ENCODE peak calls at places on chromosomes 13 and 19, in six cellular contexts. One of them, this sample, is unnamed.

GRCh38 chr13:111943229-111943795 is 123.6 kb upstream of the SOX1 start:
- DNase-seq in H1: peak; percentile 37
- DNase-seq in HepG2: no peak
- DNase-seq in GM12891: no peak
- DNase-seq in GM12878: no peak
- DNase-seq in K562: no peak
- DNase-seq in this sample: no peak

GRCh38 chr19:45175663-45176345 is 2.2 kb downstream of the TRAPPC6A start:
- DNase-seq in H1: no peak
- DNase-seq in GM12891: no peak
- DNase-seq in GM12878: no peak
- DNase-seq in K562: no peak
- DNase-seq in HepG2: no peak
- DNase-seq in this sample: no peak

GRCh38 chr13:103471896-103472295 is 405.7 kb upstream of the SLC10A2 start:
- DNase-seq in K562: no peak
- DNase-seq in H1: no peak
- DNase-seq in GM12891: no peak
- DNase-seq in GM12878: no peak
- DNase-seq in HepG2: no peak
- DNase-seq in this sample: no peak

GRCh38 chr19:50449236-50449899 is 16.7 kb downstream of the MYBPC2 start:
- DNase-seq in GM12878: no peak
- DNase-seq in H1: no peak
- DNase-seq in GM12891: no peak
- DNase-seq in K562: no peak
- DNase-seq in HepG2: no peak
- DNase-seq in this sample: no peak

GRCh38 chr19:53540091-53540490 is 2.1 kb downstream of the ZNF331 start:
- DNase-seq in K562: no peak
- DNase-seq in GM12878: no peak
- DNase-seq in HepG2: no peak
- DNase-seq in GM12891: no peak
- DNase-seq in H1: no peak
- DNase-seq in this sample: no peak

GRCh38 chr13:74945637-74946036 is 536.3 kb downstream of the TBC1D4 start:
- DNase-seq in HepG2: no peak
- DNase-seq in H1: no peak
- DNase-seq in K562: no peak
- DNase-seq in GM12891: no peak
- DNase-seq in GM12878: no peak
- DNase-seq in this sample: no peak

GRCh38 chr13:41842029-41842428 is 118.9 kb downstream of the VWA8 start:
- DNase-seq in GM12891: no peak
- DNase-seq in GM12878: no peak
- DNase-seq in H1: no peak
- DNase-seq in K562: no peak
- DNase-seq in HepG2: no peak
- DNase-seq in this sample: no peak

GRCh38 chr19:51458899-51459592 is 792 bp upstream of the SIGLEC8 start:
- DNase-seq in GM12878: no peak
- DNase-seq in H1: no peak
- DNase-seq in GM12891: no peak
- DNase-seq in K562: no peak
- DNase-seq in HepG2: no peak
- DNase-seq in this sample: no peak

GRCh38 chr19:14416743-14417214 is 2.4 kb downstream of the DDX39A start:
- DNase-seq in K562: peak; percentile 18
- DNase-seq in GM12891: no peak
- DNase-seq in GM12878: no peak
- DNase-seq in H1: no peak
- DNase-seq in HepG2: no peak
- DNase-seq in this sample: no peak

GRCh38 chr19:14413355-14413754 is 5.8 kb downstream of the DDX39A start:
- DNase-seq in GM12878: no peak
- DNase-seq in HepG2: no peak
- DNase-seq in K562: peak; percentile 27
- DNase-seq in H1: no peak
- DNase-seq in GM12891: no peak
- DNase-seq in this sample: no peak

GRCh38 chr19:14413765-14414171 is 5.4 kb downstream of the DDX39A start:
- DNase-seq in GM12878: no peak
- DNase-seq in H1: no peak
- DNase-seq in K562: no peak
- DNase-seq in GM12891: no peak
- DNase-seq in HepG2: no peak
- DNase-seq in this sample: no peak

GRCh38 chr19:14418743-14419037 is 451 bp downstream of the DDX39A start:
- DNase-seq in H1: no peak
- DNase-seq in GM12891: no peak
- DNase-seq in HepG2: no peak
- DNase-seq in GM12878: no peak
- DNase-seq in K562: no peak
- DNase-seq in this sample: no peak

DNA sequence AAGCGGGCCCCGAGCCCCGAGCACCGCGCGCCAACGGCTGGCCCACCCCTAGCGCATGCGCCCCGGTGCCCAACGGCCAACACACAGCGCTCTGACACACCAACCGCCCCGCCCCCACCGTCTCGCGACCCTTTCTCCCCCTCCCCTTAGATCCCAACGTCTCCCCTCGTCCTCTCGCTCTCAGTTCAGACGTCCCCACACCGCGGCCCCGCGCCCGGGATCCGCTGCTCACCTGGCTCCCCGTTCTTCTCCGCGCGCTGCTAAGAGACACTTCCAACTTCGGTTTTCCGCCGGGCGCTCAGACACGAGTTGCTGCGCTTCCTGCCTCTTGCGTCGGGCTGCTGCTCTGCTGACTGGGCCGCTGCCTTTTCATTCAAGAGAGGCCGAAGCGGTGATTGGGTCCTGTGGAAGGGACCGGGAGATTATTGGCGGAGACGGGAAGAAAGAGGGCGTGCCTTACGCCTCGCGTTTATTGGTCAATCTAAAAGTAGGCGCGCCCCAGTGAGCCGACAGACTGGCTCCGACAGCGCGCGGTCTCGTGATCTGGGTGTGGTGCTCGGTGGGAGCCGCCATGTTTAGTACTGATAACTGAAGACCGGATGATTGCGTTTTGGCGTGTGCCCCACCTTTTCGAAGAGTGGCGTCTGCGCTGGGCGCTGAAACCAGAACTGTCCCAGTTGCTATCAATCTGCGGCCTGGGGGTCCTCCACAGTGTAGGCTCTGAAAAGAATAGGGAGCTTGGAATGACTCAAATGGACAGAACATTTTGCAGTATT is at the start of gene DDX39A:
- DNase-seq in GM12891: peak; percentile 93
- DNase-seq in HepG2: peak; percentile 99
- DNase-seq in H1: peak; percentile 90
- DNase-seq in K562: peak; percentile 94
- DNase-seq in GM12878: peak; percentile 97
- DNase-seq in this sample: peak; percentile 96
- TF ChIP-seq POLR2A in GM12891: peak; percentile 92
- TF ChIP-seq POLR2A in HepG2: peak; percentile 69
- TF ChIP-seq POLR2A in H1: no peak
- TF ChIP-seq POLR2A in K562: peak; percentile 96
- TF ChIP-seq POLR2A in GM12878: peak; percentile 99
- TF ChIP-seq POLR2A in this sample: peak; percentile 96

DNA sequence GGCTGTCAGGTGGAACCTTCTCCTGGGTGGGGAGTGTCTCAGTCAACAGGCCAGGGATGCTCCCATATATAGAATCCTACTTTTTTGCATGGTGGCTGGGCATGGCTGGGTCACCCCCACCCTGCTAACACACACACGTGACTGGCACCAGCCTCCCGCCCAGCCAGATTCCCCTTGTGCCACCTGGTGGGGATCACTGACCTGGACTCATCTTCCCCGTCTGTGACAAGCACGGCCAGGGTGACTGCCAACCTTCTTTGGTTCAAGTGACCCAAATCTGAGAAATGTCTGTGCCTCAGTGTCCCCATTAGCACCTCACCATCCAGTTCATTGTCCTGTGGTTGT is 1.0 kb downstream of the PKN1 start:
- DNase-seq in H1: no peak
- DNase-seq in GM12891: no peak
- DNase-seq in K562: no peak
- DNase-seq in HepG2: no peak
- DNase-seq in GM12878: no peak
- DNase-seq in this sample: no peak
- TF ChIP-seq TAF1 in H1: no peak
- TF ChIP-seq TAF1 in GM12891: no peak
- TF ChIP-seq TAF1 in K562: no peak
- TF ChIP-seq TAF1 in HepG2: no peak
- TF ChIP-seq TAF1 in GM12878: no peak
- TF ChIP-seq TAF1 in this sample: no peak

DNA sequence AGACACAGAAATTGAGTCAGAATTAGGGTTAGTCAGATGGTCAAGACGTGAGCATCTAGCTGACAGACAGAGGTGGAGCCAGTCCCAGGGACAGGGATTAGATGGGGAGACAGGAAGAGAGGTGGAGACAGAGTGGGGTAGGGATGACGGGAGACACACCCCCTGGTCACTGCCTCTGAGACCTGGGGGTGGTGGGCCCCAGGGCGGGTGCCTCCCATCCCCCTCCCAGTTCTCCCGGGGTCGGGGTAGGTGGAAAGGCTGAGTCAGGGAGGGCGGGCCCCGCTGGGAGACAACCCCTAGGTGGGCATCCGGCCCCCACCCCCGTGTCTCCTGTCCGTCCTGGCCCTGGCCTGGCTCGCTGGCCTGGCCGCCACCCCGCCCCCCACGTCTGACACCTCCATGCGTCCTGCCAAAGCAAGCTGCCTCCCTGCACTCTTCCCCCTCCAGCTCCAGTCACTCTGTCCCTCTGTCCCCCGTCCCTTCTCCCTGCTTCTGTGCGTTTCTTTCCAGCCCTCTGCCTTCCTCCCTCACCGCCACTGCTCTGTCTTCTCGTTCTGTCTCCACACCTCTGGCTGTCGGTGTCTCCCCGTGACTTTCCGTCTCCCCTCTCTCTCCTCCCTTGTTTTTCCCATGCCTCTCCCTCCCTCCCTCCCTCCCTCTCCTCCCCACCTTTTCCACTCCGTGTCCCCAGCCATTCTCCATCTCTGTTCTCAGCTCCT is 15.1 kb downstream of the CCDC97 start:
- DNase-seq in HepG2: peak; percentile 82
- DNase-seq in GM12891: no peak
- DNase-seq in GM12878: no peak
- DNase-seq in H1: peak; percentile 83
- DNase-seq in K562: peak; percentile 89
- DNase-seq in this sample: no peak
- TF ChIP-seq POLR2AphosphoS5 in HepG2: no peak
- TF ChIP-seq POLR2AphosphoS5 in GM12891: peak; percentile 40
- TF ChIP-seq POLR2AphosphoS5 in GM12878: no peak
- TF ChIP-seq POLR2AphosphoS5 in H1: peak; percentile 66
- TF ChIP-seq POLR2AphosphoS5 in K562: no peak
- TF ChIP-seq POLR2AphosphoS5 in this sample: peak; percentile 39

GRCh38 chr19:47545061-47545948 is 27.6 kb downstream of the ZNF541 start:
- DNase-seq in H1: no peak
- DNase-seq in HepG2: no peak
- DNase-seq in K562: no peak
- DNase-seq in GM12891: no peak
- DNase-seq in GM12878: no peak
- DNase-seq in this sample: no peak
- TF ChIP-seq POLR2A in H1: no peak
- TF ChIP-seq POLR2A in HepG2: no peak
- TF ChIP-seq POLR2A in K562: no peak
- TF ChIP-seq POLR2A in GM12891: no peak
- TF ChIP-seq POLR2A in GM12878: no peak
- TF ChIP-seq POLR2A in this sample: no peak

GRCh38 chr13:44191504-44192171 is 182.0 kb upstream of the SERP2 start:
- DNase-seq in GM12878: no peak
- DNase-seq in HepG2: peak; percentile 64
- DNase-seq in K562: peak; percentile 40
- DNase-seq in GM12891: no peak
- DNase-seq in H1: no peak
- DNase-seq in this sample: no peak
- TF ChIP-seq TAF1 in GM12878: no peak
- TF ChIP-seq TAF1 in HepG2: no peak
- TF ChIP-seq TAF1 in K562: no peak
- TF ChIP-seq TAF1 in GM12891: no peak
- TF ChIP-seq TAF1 in H1: peak; percentile 30
- TF ChIP-seq TAF1 in this sample: no peak

GRCh38 chr19:10617409-10618121 is 7.8 kb upstream of the SLC44A2 start:
- DNase-seq in GM12878: no peak
- DNase-seq in GM12891: no peak
- DNase-seq in K562: peak; percentile 42
- DNase-seq in HepG2: no peak
- DNase-seq in H1: no peak
- DNase-seq in this sample: no peak
- TF ChIP-seq POLR2AphosphoS5 in GM12878: no peak
- TF ChIP-seq POLR2AphosphoS5 in GM12891: no peak
- TF ChIP-seq POLR2AphosphoS5 in K562: no peak
- TF ChIP-seq POLR2AphosphoS5 in HepG2: no peak
- TF ChIP-seq POLR2AphosphoS5 in H1: no peak
- TF ChIP-seq POLR2AphosphoS5 in this sample: no peak

GRCh38 chr19:41545547-41545946 is 30.4 kb upstream of the CEACAM21 start:
- DNase-seq in K562: no peak
- DNase-seq in GM12878: no peak
- DNase-seq in H1: no peak
- DNase-seq in GM12891: no peak
- DNase-seq in HepG2: no peak
- DNase-seq in this sample: no peak

GRCh38 chr19:41547569-41547968 is 28.4 kb upstream of the CEACAM21 start:
- DNase-seq in K562: no peak
- DNase-seq in GM12878: no peak
- DNase-seq in HepG2: no peak
- DNase-seq in H1: no peak
- DNase-seq in GM12891: no peak
- DNase-seq in this sample: no peak

GRCh38 chr19:41548047-41548446 is 27.9 kb upstream of the CEACAM21 start:
- DNase-seq in HepG2: no peak
- DNase-seq in H1: no peak
- DNase-seq in GM12891: no peak
- DNase-seq in GM12878: no peak
- DNase-seq in K562: no peak
- DNase-seq in this sample: no peak

GRCh38 chr19:41548954-41549688 is 26.8 kb upstream of the CEACAM21 start:
- DNase-seq in GM12891: no peak
- DNase-seq in HepG2: no peak
- DNase-seq in H1: no peak
- DNase-seq in K562: no peak
- DNase-seq in GM12878: no peak
- DNase-seq in this sample: no peak

DNA sequence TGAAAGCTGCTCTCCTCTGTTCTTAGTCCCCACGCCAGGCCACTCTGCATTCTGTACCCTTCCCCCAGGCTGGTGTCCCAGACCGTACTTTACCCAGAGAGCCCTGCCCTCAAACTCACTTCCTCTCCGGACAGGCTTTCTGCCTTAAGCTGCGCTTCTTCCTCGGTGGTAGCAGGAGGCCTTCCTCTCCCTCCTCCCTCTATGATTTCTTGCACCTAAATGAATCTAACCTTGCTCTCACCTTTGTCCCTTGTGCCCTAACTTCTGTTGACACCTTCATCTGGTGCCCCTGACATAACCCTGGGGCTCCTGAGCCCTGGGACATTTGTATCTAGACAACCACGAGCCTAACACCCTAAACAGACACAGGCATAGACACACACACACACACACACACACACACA is 29.6 kb upstream of the CEACAM21 start:
- DNase-seq in H1: no peak
- DNase-seq in K562: no peak
- DNase-seq in HepG2: no peak
- DNase-seq in GM12891: no peak
- DNase-seq in GM12878: no peak
- DNase-seq in this sample: no peak
- TF ChIP-seq POLR2A in H1: no peak
- TF ChIP-seq POLR2A in K562: no peak
- TF ChIP-seq POLR2A in HepG2: no peak
- TF ChIP-seq POLR2A in GM12891: no peak
- TF ChIP-seq POLR2A in GM12878: peak; percentile 51
- TF ChIP-seq POLR2A in this sample: peak; percentile 53

This sample was measured in GM12892.